ENCODE peak calls at places on chromosome 6, in ten cellular contexts. I, U, Q, H, C, R, Y, D, X and W are unnamed samples.

GRCh38 chr6:107730106-107730505 is 94.0 kb downstream of the SCML4 start:
- DNase-seq in I (no peak), U (no peak), Q (no peak), H (no peak), C (no peak), R (no peak), Y (no peak), D (no peak), X (no peak), W (no peak)

GRCh38 chr6:6811151-6812002 is 222.9 kb downstream of the LY86 start:
- DNase-seq in I (no peak), U (peak), Q (peak), H (no peak), C (no peak), R (peak), Y (no peak), D (peak), X (peak), W (no peak)

GRCh38 chr6:2885967-2886731 is 17.0 kb downstream of the SERPINB9 start:
- DNase-seq in I (no peak), U (no peak), Q (no peak), H (no peak), C (no peak), R (no peak), Y (no peak), D (no peak), X (no peak), W (no peak)

GRCh38 chr6:137956098-137956488 is 89.0 kb downstream of the TNFAIP3 start:
- DNase-seq in I (no peak), U (no peak), Q (no peak), H (no peak), C (no peak), R (no peak), Y (no peak), D (no peak), X (no peak), W (no peak)

GRCh38 chr6:159213401-159213800 is 44.2 kb downstream of the FNDC1 start:
- DNase-seq in I (no peak), U (no peak), Q (no peak), H (peak), C (no peak), R (no peak), Y (no peak), D (peak), X (no peak), W (no peak)

GRCh38 chr6:111250743-111251406 is 163.6 kb downstream of the SLC16A10 start:
- DNase-seq in I (no peak), U (no peak), Q (no peak), H (no peak), C (no peak), R (no peak), Y (no peak), D (no peak), X (no peak), W (no peak)

GRCh38 chr6:45845546-45845945 is 170.1 kb downstream of the CLIC5 start:
- DNase-seq in I (no peak), U (no peak), Q (no peak), H (no peak), C (no peak), R (no peak), Y (peak), D (peak), X (no peak), W (no peak)

GRCh38 chr6:1316482-1317220 is 4.8 kb downstream of the FOXQ1 start:
- DNase-seq in I (no peak), U (peak), Q (no peak), H (no peak), C (no peak), R (no peak), Y (no peak), D (no peak), X (peak), W (no peak)

GRCh38 chr6:52815167-52816092 is 11.8 kb upstream of the GSTA1 start:
- DNase-seq in I (peak), U (peak), Q (peak), H (peak), C (peak), R (peak), Y (peak), D (peak), X (peak), W (no peak)

GRCh38 chr6:136201735-136202134 is 48.4 kb downstream of the MTFR2 start:
- DNase-seq in I (no peak), U (no peak), Q (peak), H (no peak), C (no peak), R (no peak), Y (peak), D (peak), X (no peak), W (no peak)